ENCODE peak calls at places on chromosomes 12 and 14, in four cellular contexts. X is tibial nerve, W is Ammon's horn, D is epithelial cell of esophagus. U is an unnamed sample.
A peak's percentile ranks its signal among the peaks of the same experiment; 100 is the strongest.

GRCh38 chr12:81992461-81992860 is 233.3 kb upstream of the PPFIA2 start:
- DNase-seq in X (no peak), W (peak; percentile 42), D (peak; percentile 37), U (peak; percentile 17)

GRCh38 chr12:4274396-4274959 is 916 bp downstream of the CCND2 start:
- DNase-seq in X (no peak), W (no peak), D (no peak), U (no peak)

GRCh38 chr14:37223947-37224474 is 26.3 kb downstream of the MIPOL1 start:
- DNase-seq in X (no peak), W (no peak), D (peak; percentile 71), U (no peak)

GRCh38 chr12:67742461-67742860 is 93.9 kb downstream of the DYRK2 start:
- DNase-seq in X (no peak), W (no peak), D (no peak), U (no peak)

GRCh38 chr12:104909761-104910160 is 48.3 kb downstream of the SLC41A2 start:
- DNase-seq in X (no peak), W (no peak), D (peak; percentile 11), U (peak; percentile 14)

GRCh38 chr14:49582211-49582977 is 3.8 kb downstream of the RPS29 start:
- DNase-seq in X (no peak), W (no peak), D (no peak), U (no peak)

GRCh38 chr12:119479121-119479561 is 114.4 kb upstream of the TMEM233 start:
- DNase-seq in X (no peak), W (peak; percentile 45), D (no peak), U (no peak)

GRCh38 chr14:35438910-35439713 is 34.6 kb upstream of the NFKBIA start:
- DNase-seq in X (no peak), W (no peak), D (peak; percentile 24), U (peak; percentile 20)

GRCh38 chr12:46530373-46531056 is 157.9 kb upstream of the SLC38A2 start:
- DNase-seq in X (no peak), W (no peak), D (no peak), U (no peak)

GRCh38 chr12:52975204-52975603 is 26.3 kb downstream of the KRT18 start:
- DNase-seq in X (no peak), W (no peak), D (no peak), U (no peak)

GRCh38 chr12:26493656-26494055 is 298.3 kb downstream of the SSPN start:
- DNase-seq in X (no peak), W (no peak), D (peak; percentile 86), U (peak; percentile 87)

GRCh38 chr14:103520657-103521437 is 1.8 kb downstream of the CKB start:
- DNase-seq in X (peak; percentile 62), W (peak; percentile 87), D (peak; percentile 43), U (peak; percentile 80)

GRCh38 chr14:99597911-99598600 is 6.0 kb downstream of the CCDC85C start:
- DNase-seq in X (no peak), W (no peak), D (no peak), U (no peak)

GRCh38 chr12:79766705-79767464 is 76.1 kb upstream of the PAWR start:
- DNase-seq in X (no peak), W (no peak), D (no peak), U (no peak)

GRCh38 chr14:89214221-89214965 is 202.6 kb downstream of the FOXN3 start:
- DNase-seq in X (no peak), W (peak; percentile 65), D (peak; percentile 94), U (no peak)

GRCh38 chr12:94098466-94098865 is 49.9 kb upstream of the PLXNC1 start:
- DNase-seq in X (no peak), W (no peak), D (peak; percentile 70), U (peak; percentile 86)

GRCh38 chr12:1873531-1874149 is 44.8 kb downstream of the CACNA2D4 start:
- DNase-seq in X (no peak), W (peak; percentile 27), D (no peak), U (no peak)